ENCODE peak calls at places on chromosomes 4 and X, in six cellular contexts. P is GM12865, H is heart right ventricle, I is tibial nerve, M is GM12878, B is MM.1S. N is an unnamed sample.

GRCh38 chrX:45505214-45505613 is 304.5 kb upstream of the DIPK2B start:
- DNase-seq in P (no peak), H (no peak), I (no peak), M (no peak), B (no peak), N (peak)

GRCh38 chr4:77349796-77350195 is 192.8 kb downstream of the CCNG2 start:
- DNase-seq in P (no peak), H (no peak), I (no peak), M (no peak), B (no peak), N (peak)

GRCh38 chr4:3491681-3492405 is 28.7 kb downstream of the DOK7 start:
- DNase-seq in P (no peak), H (no peak), I (no peak), M (no peak), B (no peak), N (peak)

GRCh38 chrX:13085533-13085932 is 41.1 kb upstream of the FAM9C start:
- DNase-seq in P (peak), H (no peak), I (no peak), M (peak), B (no peak), N (no peak)

GRCh38 chrX:1802912-1803311 is 188.1 kb downstream of the ASMT start:
- DNase-seq in P (no peak), H (no peak), I (no peak), M (no peak), B (no peak), N (no peak)

GRCh38 chr4:176052744-176053143 is 12.9 kb upstream of the WDR17 start:
- DNase-seq in P (peak), H (no peak), I (no peak), M (peak), B (no peak), N (no peak)

GRCh38 chr4:137934046-137934445 is 308.1 kb downstream of the SLC7A11 start:
- DNase-seq in P (no peak), H (no peak), I (no peak), M (no peak), B (no peak), N (no peak)

GRCh38 chrX:98452456-98452855 is 1568.7 kb downstream of the RPA4 start:
- DNase-seq in P (no peak), H (no peak), I (no peak), M (no peak), B (no peak), N (no peak)

GRCh38 chr4:81754169-81754568 is 282.5 kb upstream of the RASGEF1B start:
- DNase-seq in P (no peak), H (no peak), I (no peak), M (no peak), B (no peak), N (no peak)

GRCh38 chr4:38800956-38801450 is 3.6 kb downstream of the TLR1 start:
- DNase-seq in P (no peak), H (no peak), I (no peak), M (no peak), B (no peak), N (no peak)

GRCh38 chr4:41160010-41160789 is 54.1 kb downstream of the APBB2 start:
- DNase-seq in P (no peak), H (no peak), I (no peak), M (no peak), B (no peak), N (peak)
- H3K4me3 ChIP-seq in P (no peak), H (no peak), I (no peak), M (no peak), B (no peak), N (no peak)

DNA sequence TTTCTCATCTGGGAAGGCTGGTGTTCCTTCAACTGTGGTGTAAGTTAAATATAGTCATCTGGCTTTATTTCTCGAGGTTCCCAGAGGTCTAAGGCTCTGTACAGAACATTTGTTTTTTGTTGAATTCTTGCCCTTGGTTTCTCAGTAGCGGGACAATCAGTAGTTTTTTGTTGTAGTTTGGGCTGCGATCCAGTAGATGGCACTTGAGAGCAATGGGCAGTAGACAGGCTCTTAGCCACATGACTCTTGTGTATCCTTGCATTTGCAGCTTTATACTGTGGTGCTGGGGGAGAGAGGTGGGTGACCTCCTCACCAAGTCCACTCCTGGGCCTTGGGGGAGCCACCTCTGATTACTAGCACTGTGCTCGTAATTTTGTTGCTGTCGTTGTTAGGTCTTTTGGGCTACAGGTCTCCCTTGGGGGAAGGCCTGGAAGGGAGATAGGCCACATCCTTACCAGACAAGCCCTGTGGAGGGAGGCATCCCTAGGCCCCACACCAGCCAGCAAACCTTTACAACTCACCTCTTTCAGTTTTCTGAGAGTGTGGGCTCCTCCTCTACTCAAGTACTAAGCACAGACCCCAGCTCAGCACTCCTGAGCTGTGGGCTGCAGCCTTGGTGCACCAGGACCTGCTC is 8.1 kb downstream of the ETDB start:
- DNase-seq in P (peak), H (no peak), I (peak), M (no peak), B (peak), N (peak)
- TF ChIP-seq CTCF in P (peak), H (peak), I (no peak), M (peak), B (peak), N (peak)

DNA sequence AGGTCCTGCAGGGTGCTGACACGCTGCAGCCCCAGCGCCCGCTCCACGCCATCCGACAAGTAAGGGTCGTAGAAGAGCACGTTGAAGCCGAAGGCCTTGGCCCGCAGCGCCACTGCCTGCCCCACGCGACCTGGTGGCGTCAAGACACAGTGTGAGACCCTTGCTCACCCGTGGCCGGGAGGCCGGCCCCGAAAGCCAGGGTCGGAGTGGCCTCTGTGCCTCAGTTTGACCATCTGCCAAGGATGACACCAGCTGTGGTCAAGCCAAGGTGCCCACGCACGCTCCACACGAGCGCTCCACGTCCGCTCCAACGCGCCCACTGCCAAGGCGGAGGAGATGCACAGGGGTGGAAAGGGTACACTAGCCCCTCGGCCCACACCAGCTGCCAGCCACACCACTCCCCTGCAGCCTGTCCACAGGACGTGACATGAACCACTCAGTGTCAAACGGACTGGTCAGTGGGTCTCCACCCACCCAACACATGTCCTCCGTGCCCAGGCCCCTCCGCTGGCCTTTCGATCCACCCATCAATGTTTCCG is 32.8 kb downstream of the CTBP1 start:
- DNase-seq in P (no peak), H (no peak), I (no peak), M (no peak), B (no peak), N (no peak)
- H3K4me3 ChIP-seq in P (no peak), H (no peak), I (no peak), M (no peak), B (peak), N (no peak)

GRCh38 chrX:149948001-149948400 is 9.7 kb upstream of the EOLA2 start:
- DNase-seq in P (no peak), H (no peak), I (no peak), M (no peak), B (no peak), N (no peak)

GRCh38 chrX:149950681-149951080 is 12.4 kb upstream of the EOLA2 start:
- DNase-seq in P (peak), H (peak), I (peak), M (no peak), B (peak), N (peak)

GRCh38 chrX:149949743-149950436 is 11.6 kb upstream of the EOLA2 start:
- DNase-seq in P (no peak), H (no peak), I (no peak), M (no peak), B (no peak), N (peak)
- TF ChIP-seq CTCF in P (no peak), H (no peak), I (no peak), M (no peak), B (no peak), N (no peak)

GRCh38 chr4:153141238-153141637 is 63.0 kb upstream of the TRIM2 start:
- DNase-seq in P (no peak), H (no peak), I (no peak), M (no peak), B (no peak), N (no peak)

GRCh38 chr4:153146031-153146430 is 58.2 kb upstream of the TRIM2 start:
- DNase-seq in P (no peak), H (no peak), I (no peak), M (no peak), B (no peak), N (no peak)

GRCh38 chr4:153142700-153143438 is 61.4 kb upstream of the TRIM2 start:
- DNase-seq in P (peak), H (peak), I (peak), M (no peak), B (peak), N (peak)

GRCh38 chr4:153140294-153140693 is 63.9 kb upstream of the TRIM2 start:
- DNase-seq in P (no peak), H (no peak), I (no peak), M (no peak), B (no peak), N (no peak)

DNA sequence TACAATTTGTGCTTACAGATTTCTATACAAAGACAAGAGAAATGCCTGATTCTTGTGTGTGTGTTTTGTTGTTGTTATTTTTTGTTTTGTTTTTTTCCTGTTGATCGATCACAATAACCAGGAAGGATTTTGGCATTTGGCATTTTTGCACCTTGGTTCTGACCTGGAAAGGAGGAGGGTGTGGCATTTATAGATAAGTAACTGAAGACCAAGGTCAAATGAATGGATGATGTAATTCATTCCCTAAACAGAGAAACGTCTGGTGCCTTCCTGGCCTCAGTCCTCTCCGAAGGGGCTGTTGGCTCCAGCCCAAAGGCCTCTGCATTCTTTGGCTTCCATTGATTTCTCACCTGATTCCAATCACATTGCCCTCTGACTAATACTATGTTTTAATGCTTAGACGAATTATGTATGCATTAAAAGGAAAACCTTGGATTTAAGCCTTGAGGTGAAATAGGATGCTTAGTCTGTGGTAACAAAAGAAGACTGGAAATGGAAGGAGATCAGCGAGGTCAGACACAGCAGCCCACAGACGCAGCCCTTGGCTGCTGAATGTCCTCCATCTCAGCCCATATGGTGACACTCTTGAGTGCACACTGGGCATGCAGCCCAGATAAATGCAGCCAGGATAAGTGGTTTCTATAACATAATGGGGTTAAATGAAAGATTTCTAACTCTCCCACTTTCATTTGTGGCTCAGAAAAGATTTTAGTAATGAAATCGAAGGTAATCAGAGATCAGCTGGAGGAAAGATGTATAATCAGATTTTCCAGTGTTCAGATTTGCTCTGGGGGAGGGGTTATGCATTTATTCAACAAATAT is 60.5 kb upstream of the TRIM2 start:
- DNase-seq in P (no peak), H (no peak), I (no peak), M (no peak), B (no peak), N (peak)
- H3K4me3 ChIP-seq in P (no peak), H (no peak), I (no peak), M (no peak), B (no peak), N (no peak)

N was measured in foreskin fibroblast.